ENCODE peak calls at places on chromosomes 6 and 20, in nine cellular contexts. D is neural crest cell; T is EL; U is dorsolateral prefrontal cortex; Z is ureter; C is sciatic nerve; F is occipital lobe; Q is stimulated activated CD8-positive, alpha-beta memory T cell treated with anti-CD3 and anti-CD28 coated beads, Interleukin-4, amount 100 ng/mL, for 4 hours; I is HT1080. N is an unnamed sample.
A peak's percentile ranks its signal among the peaks of the same experiment; 100 is the strongest.

GRCh38 chr6:139027620-139028182 is 844 bp upstream of the ABRACL start:
- DNase-seq in D (no peak), T (peak; percentile 67), U (no peak), Z (peak; percentile 45), C (no peak), F (no peak), Q (no peak), I (peak; percentile 61), N (peak; percentile 30)

GRCh38 chr6:55902796-55903195 is 27.4 kb upstream of the BMP5 start:
- DNase-seq in D (no peak), T (peak; percentile 23), U (no peak), Z (no peak), C (no peak), F (no peak), Q (no peak), I (no peak), N (no peak)

GRCh38 chr20:60292001-60292520 is 333.8 kb downstream of the CDH26 start:
- DNase-seq in D (no peak), T (no peak), U (no peak), Z (no peak), C (no peak), F (no peak), Q (no peak), I (no peak), N (no peak)

GRCh38 chr20:43442310-43442880 is 15.3 kb upstream of the SRSF6 start:
- DNase-seq in D (no peak), T (peak; percentile 38), U (no peak), Z (no peak), C (no peak), F (no peak), Q (no peak), I (peak; percentile 37), N (no peak)

GRCh38 chr6:163415620-163416379 is 1.3 kb downstream of the QKI start:
- DNase-seq in D (no peak), T (peak; percentile 64), U (no peak), Z (peak; percentile 64), C (no peak), F (no peak), Q (no peak), I (peak; percentile 44), N (peak; percentile 52)

GRCh38 chr20:63641792-63642517 is 11.3 kb downstream of the STMN3 start:
- DNase-seq in D (peak; percentile 73), T (peak; percentile 78), U (peak; percentile 76), Z (peak; percentile 93), C (peak; percentile 93), F (peak; percentile 91), Q (peak; percentile 94), I (no peak), N (peak; percentile 46)

GRCh38 chr20:22379472-22379871 is 204.9 kb downstream of the FOXA2 start:
- DNase-seq in D (no peak), T (peak; percentile 0), U (no peak), Z (no peak), C (no peak), F (no peak), Q (no peak), I (peak; percentile 97), N (peak; percentile 25)

GRCh38 chr20:25239387-25240370 is 8.2 kb upstream of the PYGB start:
- DNase-seq in D (no peak), T (no peak), U (no peak), Z (no peak), C (no peak), F (no peak), Q (no peak), I (no peak), N (no peak)

GRCh38 chr6:31734247-31734702 is 2.1 kb downstream of the CLIC1 start:
- DNase-seq in D (no peak), T (no peak), U (no peak), Z (no peak), C (no peak), F (no peak), Q (no peak), I (no peak), N (no peak)

GRCh38 chr20:24147961-24148360 is 159.4 kb upstream of the GGTLC1 start:
- DNase-seq in D (no peak), T (no peak), U (no peak), Z (no peak), C (no peak), F (no peak), Q (no peak), I (no peak), N (no peak)

GRCh38 chr20:34058831-34059230 is 53.2 kb downstream of the EIF2S2 start:
- DNase-seq in D (no peak), T (no peak), U (no peak), Z (no peak), C (no peak), F (no peak), Q (no peak), I (peak; percentile 31), N (no peak)

GRCh38 chr20:35156978-35157377 is 9.8 kb upstream of the EDEM2 start:
- DNase-seq in D (no peak), T (no peak), U (no peak), Z (no peak), C (no peak), F (no peak), Q (no peak), I (no peak), N (no peak)

GRCh38 chr6:166307082-166307980 is 861 bp downstream of the PRR18 start:
- DNase-seq in D (peak; percentile 51), T (no peak), U (no peak), Z (no peak), C (no peak), F (no peak), Q (no peak), I (no peak), N (no peak)

GRCh38 chr6:106077170-106077569 is 9.0 kb upstream of the PRDM1 start:
- DNase-seq in D (no peak), T (no peak), U (no peak), Z (no peak), C (no peak), F (no peak), Q (no peak), I (peak; percentile 51), N (no peak)

GRCh38 chr20:34549291-34549928 is 9.1 kb upstream of the MAP1LC3A start:
- DNase-seq in D (no peak), T (no peak), U (no peak), Z (peak; percentile 67), C (no peak), F (no peak), Q (no peak), I (no peak), N (no peak)

GRCh38 chr20:57705103-57705899 is 4.5 kb downstream of the PMEPA1 start:
- DNase-seq in D (no peak), T (no peak), U (no peak), Z (no peak), C (no peak), F (no peak), Q (no peak), I (no peak), N (no peak)

GRCh38 chr6:104728444-104728843 is 131.3 kb downstream of the HACE1 start:
- DNase-seq in D (no peak), T (peak; percentile 40), U (no peak), Z (no peak), C (no peak), F (no peak), Q (no peak), I (no peak), N (no peak)

GRCh38 chr20:36390719-36391415 is 84.7 kb downstream of the DLGAP4 start:
- DNase-seq in D (no peak), T (peak; percentile 14), U (no peak), Z (no peak), C (no peak), F (no peak), Q (no peak), I (no peak), N (no peak)

GRCh38 chr20:44576297-44576696 is 6.1 kb upstream of the PKIG start:
- DNase-seq in D (no peak), T (peak; percentile 68), U (no peak), Z (no peak), C (no peak), F (no peak), Q (no peak), I (peak; percentile 55), N (no peak)

GRCh38 chr6:68779366-68779765 is 144.3 kb downstream of the ADGRB3 start:
- DNase-seq in D (no peak), T (no peak), U (no peak), Z (no peak), C (no peak), F (no peak), Q (no peak), I (no peak), N (no peak)

GRCh38 chr6:167856999-167857660 is 30.4 kb downstream of the AFDN start:
- DNase-seq in D (no peak), T (peak; percentile 46), U (no peak), Z (no peak), C (no peak), F (no peak), Q (no peak), I (peak; percentile 87), N (peak; percentile 54)

GRCh38 chr6:107806675-107807074 is 17.4 kb downstream of the SCML4 start:
- DNase-seq in D (no peak), T (no peak), U (no peak), Z (peak; percentile 31), C (no peak), F (no peak), Q (no peak), I (no peak), N (no peak)

GRCh38 chr6:57324538-57324937 is 7.1 kb downstream of the PRIM2 start:
- DNase-seq in D (no peak), T (peak; percentile 29), U (no peak), Z (no peak), C (no peak), F (no peak), Q (no peak), I (peak; percentile 43), N (no peak)

GRCh38 chr20:41329435-41330342 is 10.9 kb upstream of the LPIN3 start:
- DNase-seq in D (no peak), T (peak; percentile 100), U (peak; percentile 49), Z (peak; percentile 77), C (peak; percentile 80), F (peak; percentile 40), Q (peak; percentile 49), I (peak; percentile 99), N (peak; percentile 98)